ENCODE peak calls at places on chromosomes 11 and 22, in four cellular contexts. W is fibroblast of lung, D is AG10803, R is AG04449. B is an unnamed sample.
A peak's percentile ranks its signal among the peaks of the same experiment; 100 is the strongest.

GRCh38 chr11:79374707-79375106 is 66.1 kb downstream of the TENM4 start:
- DNase-seq in W (no peak), D (no peak), R (no peak), B (no peak)

GRCh38 chr11:87035976-87036583 is 1.7 kb upstream of the TMEM135 start:
- DNase-seq in R (no peak), W (no peak), D (no peak), B (no peak)

GRCh38 chr11:103644676-103645075 is 391.8 kb upstream of the DDI1 start:
- DNase-seq in W (no peak), R (no peak), D (no peak), B (no peak)

GRCh38 chr11:78666675-78667129 is 92.0 kb upstream of the NARS2 start:
- DNase-seq in W (peak; percentile 49), R (no peak), D (peak; percentile 71), B (peak; percentile 27)

GRCh38 chr11:1407668-1408067 is 17.9 kb downstream of the BRSK2 start:
- DNase-seq in W (no peak), D (no peak), R (no peak), B (no peak)

GRCh38 chr11:2804701-2805387 is 80.7 kb downstream of the CDKN1C start:
- DNase-seq in R (no peak), D (no peak), W (no peak), B (no peak)

GRCh38 chr22:43173566-43173965 is 13.4 kb downstream of the TTLL12 start:
- DNase-seq in R (no peak), D (no peak), W (no peak), B (no peak)

GRCh38 chr11:88377151-88377550 is 39.6 kb upstream of the CTSC start:
- DNase-seq in R (no peak), W (peak; percentile 12), D (no peak), B (no peak)

GRCh38 chr11:92826136-92826535 is 143.3 kb upstream of the MTNR1B start:
- DNase-seq in R (peak; percentile 47), W (peak; percentile 68), D (peak; percentile 73), B (no peak)

GRCh38 chr11:75063732-75064314 is 32.9 kb downstream of the OR2AT4 start:
- DNase-seq in R (no peak), W (peak; percentile 23), D (no peak), B (no peak)

GRCh38 chr22:46848227-46848626 is 85.8 kb downstream of the TBC1D22A start:
- DNase-seq in R (no peak), W (peak; percentile 15), D (no peak), B (no peak)

GRCh38 chr11:108588287-108588686 is 5.3 kb downstream of the EXPH5 start:
- DNase-seq in W (no peak), R (no peak), D (no peak), B (no peak)

GRCh38 chr11:3197878-3198528 is 20.6 kb downstream of the MRGPRG start:
- DNase-seq in D (no peak), W (no peak), R (no peak), B (no peak)

GRCh38 chr11:124758355-124759267 is 3.5 kb downstream of the ESAM start:
- DNase-seq in R (no peak), D (peak; percentile 44), W (peak; percentile 61), B (peak; percentile 64)

GRCh38 chr22:20746466-20747189 is 27.3 kb upstream of the SERPIND1 start:
- DNase-seq in W (no peak), D (no peak), R (no peak), B (no peak)

GRCh38 chr11:119615003-119615878 is 113.8 kb downstream of the NECTIN1 start:
- DNase-seq in W (peak; percentile 68), D (peak; percentile 49), R (peak; percentile 36), B (peak; percentile 76)

GRCh38 chr11:120306519-120307242 is 18.4 kb upstream of the TLCD5 start:
- DNase-seq in D (peak; percentile 92), W (peak; percentile 86), R (peak; percentile 50), B (peak; percentile 84)

GRCh38 chr22:31286360-31287255 is 5.7 kb downstream of the PIK3IP1 start:
- DNase-seq in W (no peak), D (no peak), R (no peak), B (no peak)

GRCh38 chr11:16337421-16338213 is 18.7 kb downstream of the SOX6 start:
- DNase-seq in D (no peak), W (no peak), R (no peak), B (no peak)

GRCh38 chr11:12139144-12139881 is 28.9 kb downstream of the MICAL2 start:
- DNase-seq in W (peak; percentile 96), R (peak; percentile 72), D (peak; percentile 35), B (peak; percentile 92)

GRCh38 chr11:72493426-72494108 is 59.2 kb upstream of the CLPB start:
- DNase-seq in D (no peak), R (no peak), W (no peak), B (no peak)

GRCh38 chr11:33248416-33248957 is 8.7 kb upstream of the HIPK3 start:
- DNase-seq in D (peak; percentile 86), R (peak; percentile 56), W (peak; percentile 23), B (no peak)
- H3K4me3 ChIP-seq in D (no peak overlapping the region), R (no peak overlapping the region), W (no peak overlapping the region), B (no peak overlapping the region)

GRCh38 chr11:65617990-65618751 is 2.6 kb downstream of the PCNX3 start:
- DNase-seq in D (no peak), R (no peak), W (no peak), B (no peak)

GRCh38 chr11:65618763-65619162 is 3.2 kb downstream of the PCNX3 start:
- DNase-seq in W (no peak), R (no peak), D (no peak), B (no peak)

GRCh38 chr11:65616575-65617001 is 1.0 kb downstream of the PCNX3 start:
- DNase-seq in D (no peak), W (no peak), R (no peak), B (no peak)

GRCh38 chr11:65615950-65616574 is 486 bp downstream of the PCNX3 start:
- DNase-seq in R (no peak), D (no peak), W (peak; percentile 21), B (no peak)

DNA sequence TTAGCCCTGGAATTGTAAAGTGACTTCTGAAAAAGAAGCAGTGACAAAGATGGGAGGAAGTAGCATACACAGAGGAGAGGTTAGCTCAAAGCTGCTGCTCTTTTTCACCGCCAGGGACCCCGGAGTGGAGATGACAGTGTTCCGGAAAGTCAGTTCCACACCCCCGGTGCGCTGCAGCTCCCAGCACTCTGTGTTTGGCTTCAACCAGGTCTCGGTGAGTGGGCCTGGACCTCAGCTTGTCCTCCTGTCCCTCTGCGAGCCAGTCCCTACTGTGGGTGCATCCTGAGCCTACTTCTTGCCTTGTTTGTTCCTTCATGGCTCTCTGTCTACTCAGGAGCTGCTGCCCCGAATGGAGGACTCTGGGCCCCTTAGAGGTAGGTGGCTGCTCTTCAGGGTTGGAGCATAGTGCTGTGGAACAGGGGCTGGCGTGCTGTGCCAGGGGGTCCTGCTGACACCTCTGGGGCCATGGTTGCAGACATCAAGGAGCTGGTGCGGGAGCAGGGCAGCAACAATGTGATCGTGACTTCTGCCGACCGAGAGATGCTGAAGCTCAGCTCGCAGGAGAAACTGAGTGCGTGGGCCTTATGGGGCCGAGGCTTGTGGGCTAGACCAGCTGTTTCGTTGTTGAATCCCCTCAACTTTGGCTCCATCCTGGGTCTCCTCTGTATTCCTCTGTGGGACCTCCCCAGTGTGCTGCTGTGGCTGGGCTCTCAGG is 1.7 kb downstream of the PCNX3 start:
- DNase-seq in R (no peak), D (no peak), W (no peak), B (no peak)
- H3K4me3 ChIP-seq in R (peak overlapping the region; percentile 90), D (peak overlapping the region; percentile 83), W (peak overlapping the region; percentile 82), B (peak overlapping the region; percentile 88)

GRCh38 chr11:65606876-65607613 is 7.0 kb downstream of the MAP3K11 start:
- DNase-seq in W (peak; percentile 93), D (peak; percentile 94), R (peak; percentile 59), B (peak; percentile 96)
- H3K4me3 ChIP-seq in W (peak overlapping the region; percentile 31), D (peak overlapping the region; percentile 27), R (peak overlapping the region; percentile 40), B (no peak overlapping the region)

DNA sequence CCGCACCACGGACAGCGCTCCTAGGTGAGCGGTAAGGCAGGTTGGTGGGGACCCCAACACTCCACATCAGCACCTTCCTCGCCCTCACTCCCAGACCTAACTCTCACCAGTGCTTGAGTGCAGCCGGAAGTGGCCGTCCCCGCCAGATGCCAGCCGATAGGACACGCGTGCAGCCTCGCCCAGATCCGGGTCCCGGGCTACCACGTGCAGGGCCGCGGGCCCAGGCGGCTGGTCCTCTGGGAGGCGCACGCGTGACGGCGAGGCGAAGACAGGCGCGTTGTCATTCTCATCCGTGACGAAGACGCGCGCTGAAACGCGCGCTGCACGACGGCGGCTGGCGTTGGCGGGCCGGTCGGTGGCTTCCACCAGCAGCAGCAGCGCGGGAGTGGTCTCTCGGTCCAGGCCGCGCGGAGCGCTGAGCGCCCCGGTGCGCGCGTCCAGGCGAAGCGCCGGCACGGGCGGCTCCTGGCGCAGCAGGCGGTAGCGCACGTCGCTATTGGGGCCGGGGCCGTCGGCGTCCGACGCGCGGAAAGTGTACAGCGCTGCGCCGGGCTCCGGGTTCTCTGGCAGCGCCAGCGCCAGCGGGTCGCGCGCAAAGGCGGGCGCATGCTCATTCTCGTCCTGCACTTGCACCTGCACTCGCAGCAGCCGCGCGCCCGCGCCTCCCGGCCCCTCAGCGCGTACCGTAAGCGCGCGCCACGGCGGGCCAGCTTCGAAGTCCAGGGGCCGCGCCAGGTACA is 10.8 kb upstream of the TPP1 start:
- DNase-seq in D (no peak), R (no peak), W (no peak), B (no peak)
- H3K4me3 ChIP-seq in D (no peak overlapping the region), R (no peak overlapping the region), W (no peak overlapping the region), B (no peak overlapping the region)

GRCh38 chr11:35259529-35259928 is 120.6 kb downstream of the CD44 start:
- DNase-seq in W (no peak), D (no peak), R (no peak), B (no peak)

GRCh38 chr11:35257287-35257686 is 118.3 kb downstream of the CD44 start:
- DNase-seq in R (no peak), D (no peak), W (no peak), B (no peak)

GRCh38 chr11:35261197-35261596 is 122.2 kb downstream of the CD44 start:
- DNase-seq in R (no peak), D (no peak), W (no peak), B (no peak)

GRCh38 chr11:35262735-35263134 is 123.8 kb downstream of the CD44 start:
- DNase-seq in R (no peak), W (no peak), D (no peak), B (no peak)

GRCh38 chr11:35260342-35260985 is 121.5 kb downstream of the CD44 start:
- DNase-seq in D (peak; percentile 86), W (peak; percentile 95), R (peak; percentile 40), B (peak; percentile 68)
- H3K4me3 ChIP-seq in D (no peak overlapping the region), W (no peak overlapping the region), R (no peak overlapping the region), B (no peak overlapping the region)

DNA sequence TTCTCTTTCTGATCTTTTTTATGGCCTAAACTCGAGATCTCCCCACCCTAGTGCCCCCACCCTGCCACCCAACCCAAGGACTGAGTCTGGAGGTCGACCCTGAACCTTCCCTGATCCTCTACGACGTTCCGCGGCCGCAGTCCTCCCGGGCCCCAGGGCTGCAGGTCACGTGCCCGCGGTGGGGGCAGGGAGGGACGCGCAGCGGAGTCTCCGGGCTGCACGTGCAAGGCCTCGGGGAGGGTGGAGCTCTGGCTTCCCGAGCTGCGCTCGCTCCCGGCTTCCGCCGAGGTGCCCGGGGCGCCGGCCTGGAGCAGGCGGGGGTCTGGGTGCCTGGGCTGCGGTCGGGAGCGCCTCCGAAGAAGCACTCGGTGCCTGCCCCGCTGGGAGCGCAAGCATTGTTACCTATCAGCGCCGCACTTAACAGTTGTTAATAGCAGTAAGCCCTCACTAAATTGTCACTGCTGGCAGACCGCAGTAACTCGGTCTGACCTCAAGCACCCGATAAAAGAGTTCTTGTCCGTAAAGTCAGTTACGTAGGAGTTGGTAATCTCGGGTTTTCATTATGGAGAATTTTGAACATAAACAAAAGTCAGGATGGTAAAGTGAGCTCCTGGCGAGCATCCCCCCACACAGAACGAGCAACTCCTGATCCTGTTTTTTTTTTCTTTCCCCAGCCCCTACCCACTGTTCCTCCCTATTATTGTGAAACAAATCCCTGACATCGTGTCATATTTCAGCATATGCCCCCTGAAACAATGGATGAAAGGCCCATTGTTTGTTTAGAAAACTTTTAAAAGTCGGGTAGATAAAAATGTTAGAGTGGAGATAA is 69.7 kb upstream of the EP300 start:
- DNase-seq in D (peak; percentile 85), W (peak; percentile 91), R (no peak), B (peak; percentile 89)
- H3K4me3 ChIP-seq in D (peak overlapping the region; percentile 69), W (peak overlapping the region; percentile 64), R (peak overlapping the region; percentile 63), B (peak overlapping the region; percentile 61)

B was measured in fibroblast of pulmonary artery.